ENCODE peak calls at places on chromosomes 12 and 14, in four cellular contexts. Y is K562, A is GM12878, D is H1. R is an unnamed sample.

GRCh38 chr12:91142184-91142583 is 30.9 kb upstream of the LUM start:
- DNase-seq in Y (no peak), A (no peak), D (no peak), R (no peak)

GRCh38 chr12:51326762-51327439 is 2.9 kb upstream of the BIN2 start:
- DNase-seq in Y (peak; percentile 90), A (peak; percentile 77), D (no peak), R (no peak)

GRCh38 chr12:34396861-34397590 is 374.7 kb downstream of the ALG10 start:
- DNase-seq in Y (no peak), A (no peak), D (no peak), R (no peak)

GRCh38 chr14:50947446-50947845 is 3.2 kb upstream of the PYGL start:
- DNase-seq in Y (no peak), A (no peak), D (no peak), R (peak; percentile 50)

GRCh38 chr12:1306096-1306495 is 288.3 kb downstream of the FBXL14 start:
- DNase-seq in Y (peak; percentile 28), A (no peak), D (no peak), R (no peak)

GRCh38 chr12:55931780-55932545 is 1.0 kb downstream of the DGKA start:
- DNase-seq in Y (peak; percentile 58), A (no peak), D (no peak), R (no peak)

GRCh38 chr14:21894003-21894897 is 220.6 kb upstream of the OR4E1 start:
- DNase-seq in Y (peak; percentile 13), A (no peak), D (no peak), R (no peak)

GRCh38 chr12:93762059-93762719 is 85.0 kb downstream of the CRADD start:
- DNase-seq in Y (peak; percentile 29), A (no peak), D (no peak), R (no peak)

GRCh38 chr14:77290705-77291104 is 19.7 kb upstream of the NGB start:
- DNase-seq in Y (no peak), A (no peak), D (no peak), R (no peak)

GRCh38 chr12:57342207-57342691 is 88.6 kb downstream of the R3HDM2 start:
- DNase-seq in Y (peak; percentile 30), A (no peak), D (peak; percentile 21), R (no peak)

GRCh38 chr12:12265571-12266388 is 1.1 kb downstream of the LRP6 start:
- DNase-seq in Y (peak; percentile 44), A (no peak), D (no peak), R (no peak)
- TF ChIP-seq GABPA in Y (no peak), A (no peak), D (no peak), R (peak; percentile 38)

GRCh38 chr14:36750244-36750643 is 88.6 kb downstream of the PAX9 start:
- DNase-seq in Y (no peak), A (no peak), D (no peak), R (no peak)

GRCh38 chr14:36746907-36747306 is 85.2 kb downstream of the PAX9 start:
- DNase-seq in Y (no peak), A (no peak), D (no peak), R (no peak)

GRCh38 chr14:36748814-36749213 is 87.2 kb downstream of the PAX9 start:
- DNase-seq in Y (no peak), A (no peak), D (no peak), R (no peak)

GRCh38 chr14:36751116-36751515 is 89.5 kb downstream of the PAX9 start:
- DNase-seq in Y (no peak), A (no peak), D (no peak), R (no peak)

GRCh38 chr14:36747411-36748184 is 85.9 kb downstream of the PAX9 start:
- DNase-seq in Y (peak; percentile 10), A (no peak), D (no peak), R (peak; percentile 44)
- TF ChIP-seq HDAC6 in Y (no peak), A (no peak), D (no peak), R (no peak)

DNA sequence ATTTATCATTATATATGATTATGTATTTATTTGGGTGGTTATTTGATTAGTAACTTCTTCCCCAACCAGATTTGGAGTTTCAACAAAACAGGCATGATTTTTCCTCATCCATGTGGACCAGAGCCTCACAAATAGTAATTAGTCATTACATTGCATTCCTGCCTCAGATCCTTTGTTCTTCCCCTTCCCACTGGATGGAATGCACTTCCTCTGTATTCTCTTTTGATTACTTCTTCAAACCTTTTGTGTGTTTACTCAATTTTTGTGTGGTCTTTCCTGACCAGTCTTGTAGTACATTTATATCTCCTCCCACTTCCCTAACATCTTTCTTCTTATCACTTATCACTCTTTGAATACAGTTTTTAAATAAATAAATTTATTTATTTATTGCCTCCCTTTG is 15.5 kb downstream of the SYT1 start:
- DNase-seq in Y (no peak), A (no peak), D (no peak), R (no peak)
- TF ChIP-seq GABPA in Y (no peak), A (no peak), D (no peak), R (no peak)

GRCh38 chr12:54127538-54128259 is 61.1 kb downstream of the SMUG1 start:
- DNase-seq in Y (no peak), A (no peak), D (no peak), R (no peak)

GRCh38 chr12:54129028-54129903 is 59.5 kb downstream of the SMUG1 start:
- DNase-seq in Y (no peak), A (no peak), D (no peak), R (no peak)

GRCh38 chr12:54128466-54128865 is 60.3 kb downstream of the SMUG1 start:
- DNase-seq in Y (no peak), A (no peak), D (no peak), R (no peak)

GRCh38 chr12:54126696-54127537 is 61.9 kb downstream of the SMUG1 start:
- DNase-seq in Y (no peak), A (no peak), D (no peak), R (no peak)

DNA sequence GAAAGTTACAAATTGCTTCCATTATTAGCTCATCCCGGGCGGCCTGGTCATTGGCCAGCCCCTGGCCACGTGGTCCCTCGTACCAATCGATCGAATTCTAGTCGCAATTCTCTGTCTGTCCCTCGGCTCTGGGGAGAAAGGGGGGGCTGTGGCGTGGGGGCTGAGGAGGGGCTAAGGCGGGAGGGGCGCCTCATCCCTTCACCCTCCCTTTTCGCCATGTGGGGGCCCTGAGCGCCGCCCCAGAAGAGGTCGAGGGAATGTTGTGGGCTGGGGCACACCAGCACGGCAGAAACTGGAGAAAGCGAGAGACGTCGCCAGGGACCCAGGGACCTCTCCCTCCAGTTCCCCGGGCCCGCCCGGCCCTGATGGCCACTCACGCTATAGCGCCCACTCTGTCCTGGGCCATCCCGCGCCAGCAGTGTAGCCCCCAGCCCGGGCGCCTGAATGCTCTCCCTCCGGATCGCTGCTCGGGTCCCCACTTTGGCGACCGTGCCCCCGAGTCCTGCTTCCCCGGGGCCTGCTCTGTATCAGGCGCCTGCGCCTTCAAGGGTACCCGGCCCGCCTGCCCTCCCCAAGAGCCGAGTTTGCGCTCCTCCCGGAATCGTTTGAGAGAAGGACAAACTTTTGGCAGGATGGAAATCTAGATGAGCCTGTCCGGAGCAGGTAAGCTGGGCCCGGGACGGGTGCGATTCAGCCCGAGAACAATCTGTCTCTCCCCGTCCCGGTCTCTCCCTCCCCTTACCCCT is 62.7 kb downstream of the SMUG1 start:
- DNase-seq in Y (no peak), A (no peak), D (no peak), R (no peak)
- TF ChIP-seq HDAC6 in Y (no peak), A (no peak), D (no peak), R (no peak)

DNA sequence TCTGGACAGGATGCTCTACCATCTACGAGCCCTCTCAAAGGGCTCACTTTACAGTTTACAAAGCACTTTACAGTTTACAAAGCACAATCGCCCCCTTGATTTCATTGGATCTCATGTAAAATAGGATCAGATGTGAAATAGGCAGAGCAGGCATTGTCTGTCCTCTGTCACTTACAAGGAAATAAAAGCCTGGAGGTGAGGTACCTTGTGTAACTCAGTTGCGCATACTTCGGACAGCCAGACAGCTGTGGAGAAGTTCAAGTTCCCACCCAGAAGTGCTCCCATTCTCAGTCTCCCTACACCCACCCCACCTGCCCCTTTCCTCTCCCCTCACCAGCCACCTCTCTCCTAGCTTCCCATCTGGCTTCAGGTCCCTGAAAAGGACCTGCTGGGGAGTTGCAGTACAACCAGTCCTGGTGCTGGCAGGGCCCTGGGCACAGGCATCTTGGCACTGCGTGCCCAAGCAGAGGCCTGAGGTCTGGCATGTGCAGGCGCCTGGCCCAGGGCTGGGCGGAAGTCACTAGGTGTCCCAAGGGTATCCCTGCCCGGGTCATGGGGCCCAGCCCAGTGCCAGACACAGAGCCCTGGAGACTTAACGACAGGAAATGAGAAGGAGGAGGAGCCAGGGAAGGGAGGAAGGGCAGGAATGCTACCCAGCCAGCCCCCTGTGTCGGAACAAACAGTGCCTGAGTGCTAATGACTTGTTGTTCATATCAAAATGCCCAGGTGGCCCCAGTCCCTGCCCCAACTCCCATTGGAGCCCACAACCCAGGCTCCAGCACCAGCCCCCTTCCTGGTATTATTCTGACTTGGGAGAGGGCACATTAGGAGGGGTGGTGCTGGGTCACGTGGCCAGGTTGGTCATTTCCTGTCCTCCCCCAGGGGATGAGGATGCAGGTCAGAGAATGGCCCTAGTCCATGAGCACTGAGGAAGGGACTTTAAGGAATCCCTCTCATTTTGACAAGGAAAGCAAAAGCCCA is 5.4 kb downstream of the RAPGEF3 start:
- DNase-seq in Y (no peak), A (no peak), D (no peak), R (no peak)
- TF ChIP-seq GABPA in Y (peak; percentile 41), A (no peak), D (no peak), R (no peak)

GRCh38 chr12:121226399-121226798 is 16.5 kb downstream of the P2RX4 start:
- DNase-seq in Y (no peak), A (no peak), D (no peak), R (no peak)

GRCh38 chr12:121223283-121223946 is 13.5 kb downstream of the P2RX4 start:
- DNase-seq in Y (no peak), A (no peak), D (no peak), R (no peak)

GRCh38 chr12:121222847-121223246 is 12.9 kb downstream of the P2RX4 start:
- DNase-seq in Y (no peak), A (no peak), D (no peak), R (no peak)

GRCh38 chr12:121224591-121224990 is 14.7 kb downstream of the P2RX4 start:
- DNase-seq in Y (no peak), A (no peak), D (no peak), R (no peak)

DNA sequence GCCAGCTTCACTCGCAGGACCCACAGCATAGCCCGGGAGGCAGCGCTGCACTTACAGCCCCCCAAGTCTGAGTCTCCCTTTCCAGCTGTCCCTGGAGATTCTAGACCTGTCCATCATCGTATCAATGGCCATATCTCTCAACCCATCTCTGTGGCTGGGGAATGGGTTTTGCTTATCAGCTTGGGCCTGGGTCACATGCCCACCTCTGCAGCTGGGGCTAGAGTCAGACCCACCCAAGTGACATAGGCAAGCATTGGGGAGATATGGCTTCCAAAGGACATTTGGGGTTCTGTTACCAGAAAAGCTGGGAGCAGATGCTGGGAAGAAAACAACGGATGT is 14.0 kb downstream of the P2RX4 start:
- DNase-seq in Y (no peak), A (no peak), D (no peak), R (no peak)
- TF ChIP-seq HDAC6 in Y (no peak), A (no peak), D (no peak), R (no peak)

DNA sequence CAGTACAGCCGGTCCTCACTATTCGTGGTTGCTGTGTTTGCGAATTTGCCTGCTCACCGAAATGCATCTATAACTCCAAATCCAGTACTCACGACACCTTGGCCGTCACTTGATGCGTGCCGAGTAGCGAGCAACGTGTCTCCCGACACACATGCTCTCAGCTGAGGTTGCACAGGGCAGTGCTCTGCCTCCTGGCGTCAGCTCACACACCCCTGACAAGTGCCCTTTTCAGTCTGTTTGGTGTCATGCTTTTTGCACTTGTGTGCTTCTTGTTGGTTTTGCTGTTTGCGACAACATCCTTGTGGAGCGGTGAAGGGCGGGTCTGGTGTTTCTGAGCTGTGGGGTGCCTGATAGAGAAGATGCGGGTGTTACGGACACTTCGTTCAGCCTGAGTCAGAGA is 110.4 kb upstream of the RFLNA start:
- DNase-seq in Y (peak; percentile 12), A (no peak), D (no peak), R (peak; percentile 6)
- TF ChIP-seq GABPA in Y (no peak), A (no peak), D (no peak), R (no peak)

R was measured in HepG2.